ENCODE peak calls at places on chromosomes 3 and 15, in nine cellular contexts. One of them, this sample, is unnamed.

GRCh38 chr3:71397046-71397445 is 186.5 kb downstream of the FOXP1 start:
- DNase-seq in fibroblast of lung: peak; percentile 46
- DNase-seq in T-helper 1 cell: no peak
- DNase-seq in activated CD4-positive, alpha-beta T cell treated with anti-CD3 and anti-CD28 coated beads for 1 hour: no peak
- DNase-seq in IMR-90: peak; percentile 30
- DNase-seq in epithelial cell of esophagus: peak; percentile 46
- DNase-seq in frontal cortex: no peak
- DNase-seq in spleen: no peak
- DNase-seq in NCI-H2081: peak; percentile 18
- DNase-seq in this sample: peak; percentile 58

GRCh38 chr3:42803800-42804112 is 534 bp downstream of the HIGD1A start:
- DNase-seq in IMR-90: no peak
- DNase-seq in epithelial cell of esophagus: no peak
- DNase-seq in spleen: peak; percentile 89
- DNase-seq in frontal cortex: peak; percentile 26
- DNase-seq in fibroblast of lung: no peak
- DNase-seq in NCI-H2081: no peak
- DNase-seq in T-helper 1 cell: peak; percentile 38
- DNase-seq in activated CD4-positive, alpha-beta T cell treated with anti-CD3 and anti-CD28 coated beads for 1 hour: no peak
- DNase-seq in this sample: peak; percentile 50

GRCh38 chr3:98875535-98875934 is 26.0 kb downstream of the DCBLD2 start:
- DNase-seq in frontal cortex: no peak
- DNase-seq in activated CD4-positive, alpha-beta T cell treated with anti-CD3 and anti-CD28 coated beads for 1 hour: no peak
- DNase-seq in spleen: no peak
- DNase-seq in fibroblast of lung: no peak
- DNase-seq in T-helper 1 cell: no peak
- DNase-seq in NCI-H2081: no peak
- DNase-seq in epithelial cell of esophagus: no peak
- DNase-seq in IMR-90: no peak
- DNase-seq in this sample: no peak

GRCh38 chr3:49804141-49805041 is 1.3 kb downstream of the INKA1 start:
- DNase-seq in NCI-H2081: no peak
- DNase-seq in IMR-90: no peak
- DNase-seq in epithelial cell of esophagus: no peak
- DNase-seq in activated CD4-positive, alpha-beta T cell treated with anti-CD3 and anti-CD28 coated beads for 1 hour: no peak
- DNase-seq in fibroblast of lung: no peak
- DNase-seq in spleen: peak; percentile 88
- DNase-seq in T-helper 1 cell: no peak
- DNase-seq in frontal cortex: no peak
- DNase-seq in this sample: no peak

GRCh38 chr15:82540984-82541431 is 751 bp upstream of the RPS17 start:
- DNase-seq in fibroblast of lung: peak; percentile 34
- DNase-seq in frontal cortex: no peak
- DNase-seq in T-helper 1 cell: no peak
- DNase-seq in epithelial cell of esophagus: peak; percentile 54
- DNase-seq in activated CD4-positive, alpha-beta T cell treated with anti-CD3 and anti-CD28 coated beads for 1 hour: no peak
- DNase-seq in spleen: peak; percentile 86
- DNase-seq in IMR-90: peak; percentile 38
- DNase-seq in NCI-H2081: no peak
- DNase-seq in this sample: peak; percentile 30

GRCh38 chr3:69718832-69719231 is 20.4 kb upstream of the MITF start:
- DNase-seq in IMR-90: no peak
- DNase-seq in epithelial cell of esophagus: no peak
- DNase-seq in NCI-H2081: no peak
- DNase-seq in T-helper 1 cell: no peak
- DNase-seq in fibroblast of lung: no peak
- DNase-seq in spleen: no peak
- DNase-seq in frontal cortex: no peak
- DNase-seq in activated CD4-positive, alpha-beta T cell treated with anti-CD3 and anti-CD28 coated beads for 1 hour: no peak
- DNase-seq in this sample: no peak

GRCh38 chr3:139301183-139301582 is 42.6 kb upstream of the MRPS22 start:
- DNase-seq in frontal cortex: no peak
- DNase-seq in spleen: peak; percentile 53
- DNase-seq in T-helper 1 cell: no peak
- DNase-seq in epithelial cell of esophagus: no peak
- DNase-seq in fibroblast of lung: no peak
- DNase-seq in NCI-H2081: no peak
- DNase-seq in activated CD4-positive, alpha-beta T cell treated with anti-CD3 and anti-CD28 coated beads for 1 hour: no peak
- DNase-seq in IMR-90: peak; percentile 46
- DNase-seq in this sample: peak; percentile 72

GRCh38 chr15:97900006-97900405 is 60.5 kb upstream of the ARRDC4 start:
- DNase-seq in NCI-H2081: no peak
- DNase-seq in epithelial cell of esophagus: no peak
- DNase-seq in spleen: no peak
- DNase-seq in IMR-90: no peak
- DNase-seq in activated CD4-positive, alpha-beta T cell treated with anti-CD3 and anti-CD28 coated beads for 1 hour: no peak
- DNase-seq in T-helper 1 cell: no peak
- DNase-seq in frontal cortex: no peak
- DNase-seq in fibroblast of lung: no peak
- DNase-seq in this sample: no peak

GRCh38 chr3:28745904-28746617 is 397.4 kb upstream of the AZI2 start:
- DNase-seq in IMR-90: no peak
- DNase-seq in frontal cortex: no peak
- DNase-seq in NCI-H2081: no peak
- DNase-seq in spleen: no peak
- DNase-seq in T-helper 1 cell: no peak
- DNase-seq in fibroblast of lung: peak; percentile 2
- DNase-seq in activated CD4-positive, alpha-beta T cell treated with anti-CD3 and anti-CD28 coated beads for 1 hour: no peak
- DNase-seq in epithelial cell of esophagus: no peak
- DNase-seq in this sample: no peak